ENCODE peak calls at places on chromosomes 2 and 18, in five cellular contexts. One of them, this sample, is unnamed. For H3K4me1, the result is how much of the 10 kb centered on the place peaks cover.

GRCh38 chr2:70947556-70948184 is 12.0 kb downstream of the ATP6V1B1 start:
- DNase-seq in mesenchymal stem cell: peak
- DNase-seq in CD8-positive, alpha-beta T cell: no peak
- DNase-seq in right atrium auricular region: no peak
- DNase-seq in ascending aorta: no peak
- DNase-seq in this sample: no peak

GRCh38 chr2:121650554-121650930 is 1.3 kb upstream of the CLASP1 start:
- DNase-seq in CD8-positive, alpha-beta T cell: peak
- DNase-seq in mesenchymal stem cell: peak
- DNase-seq in ascending aorta: no peak
- DNase-seq in right atrium auricular region: no peak
- DNase-seq in this sample: peak

GRCh38 chr2:225008935-225009334 is 33.3 kb downstream of the DOCK10 start:
- DNase-seq in ascending aorta: no peak
- DNase-seq in right atrium auricular region: no peak
- DNase-seq in mesenchymal stem cell: no peak
- DNase-seq in CD8-positive, alpha-beta T cell: no peak
- DNase-seq in this sample: peak

GRCh38 chr2:1673160-1673944 is 71.0 kb downstream of the PXDN start:
- DNase-seq in mesenchymal stem cell: no peak
- DNase-seq in right atrium auricular region: peak
- DNase-seq in ascending aorta: no peak
- DNase-seq in CD8-positive, alpha-beta T cell: no peak
- DNase-seq in this sample: no peak

GRCh38 chr18:49224130-49224529 is 236.3 kb downstream of the DYM start:
- DNase-seq in right atrium auricular region: no peak
- DNase-seq in ascending aorta: no peak
- DNase-seq in CD8-positive, alpha-beta T cell: no peak
- DNase-seq in mesenchymal stem cell: no peak
- DNase-seq in this sample: no peak

GRCh38 chr2:152222975-152223638 is 47.5 kb upstream of the STAM2 start:
- DNase-seq in ascending aorta: no peak
- DNase-seq in right atrium auricular region: no peak
- DNase-seq in CD8-positive, alpha-beta T cell: no peak
- DNase-seq in mesenchymal stem cell: peak
- DNase-seq in this sample: peak

GRCh38 chr2:127469051-127469450 is 50.8 kb downstream of the PROC start:
- DNase-seq in mesenchymal stem cell: no peak
- DNase-seq in right atrium auricular region: no peak
- DNase-seq in ascending aorta: no peak
- DNase-seq in CD8-positive, alpha-beta T cell: no peak
- DNase-seq in this sample: no peak

GRCh38 chr2:225122582-225123486 is 80.6 kb upstream of the DOCK10 start:
- DNase-seq in CD8-positive, alpha-beta T cell: peak
- DNase-seq in ascending aorta: no peak
- DNase-seq in mesenchymal stem cell: peak
- DNase-seq in right atrium auricular region: no peak
- DNase-seq in this sample: peak

GRCh38 chr18:10659594-10659993 is 133.8 kb downstream of the NAPG start:
- DNase-seq in ascending aorta: no peak
- DNase-seq in mesenchymal stem cell: no peak
- DNase-seq in CD8-positive, alpha-beta T cell: no peak
- DNase-seq in right atrium auricular region: no peak
- DNase-seq in this sample: no peak

GRCh38 chr2:45960057-45960863 is 308.8 kb downstream of the PRKCE start:
- DNase-seq in CD8-positive, alpha-beta T cell: no peak
- DNase-seq in ascending aorta: no peak
- DNase-seq in right atrium auricular region: no peak
- DNase-seq in mesenchymal stem cell: no peak
- DNase-seq in this sample: no peak

GRCh38 chr18:48813833-48814489 is 136.8 kb downstream of the SMAD7 start:
- DNase-seq in mesenchymal stem cell: no peak
- DNase-seq in ascending aorta: no peak
- DNase-seq in right atrium auricular region: peak
- DNase-seq in CD8-positive, alpha-beta T cell: no peak
- DNase-seq in this sample: no peak

GRCh38 chr2:84939426-84940087 is 31.4 kb upstream of the KCMF1 start:
- DNase-seq in ascending aorta: no peak
- DNase-seq in mesenchymal stem cell: no peak
- DNase-seq in CD8-positive, alpha-beta T cell: peak
- DNase-seq in right atrium auricular region: no peak
- DNase-seq in this sample: no peak

GRCh38 chr18:5868218-5868904 is 27.0 kb downstream of the TMEM200C start:
- DNase-seq in CD8-positive, alpha-beta T cell: no peak
- DNase-seq in mesenchymal stem cell: peak
- DNase-seq in ascending aorta: no peak
- DNase-seq in right atrium auricular region: peak
- DNase-seq in this sample: peak

GRCh38 chr2:175097297-175097696 is 70.7 kb downstream of the ATF2 start:
- DNase-seq in ascending aorta: no peak
- DNase-seq in right atrium auricular region: no peak
- DNase-seq in CD8-positive, alpha-beta T cell: no peak
- DNase-seq in mesenchymal stem cell: peak
- DNase-seq in this sample: no peak

GRCh38 chr2:138581909-138582308 is 80.3 kb downstream of the SPOPL start:
- DNase-seq in ascending aorta: no peak
- DNase-seq in CD8-positive, alpha-beta T cell: no peak
- DNase-seq in mesenchymal stem cell: no peak
- DNase-seq in right atrium auricular region: no peak
- DNase-seq in this sample: no peak

GRCh38 chr18:57764087-57764486 is 39.0 kb downstream of the ATP8B1 start:
- DNase-seq in CD8-positive, alpha-beta T cell: no peak
- DNase-seq in mesenchymal stem cell: no peak
- DNase-seq in ascending aorta: no peak
- DNase-seq in right atrium auricular region: no peak
- DNase-seq in this sample: no peak

GRCh38 chr18:32881009-32881408 is 108.2 kb upstream of the KLHL14 start:
- DNase-seq in mesenchymal stem cell: no peak
- DNase-seq in ascending aorta: no peak
- DNase-seq in CD8-positive, alpha-beta T cell: no peak
- DNase-seq in right atrium auricular region: no peak
- DNase-seq in this sample: no peak

GRCh38 chr2:45675130-45675812 is 23.8 kb downstream of the PRKCE start:
- DNase-seq in CD8-positive, alpha-beta T cell: no peak
- DNase-seq in mesenchymal stem cell: no peak
- DNase-seq in right atrium auricular region: no peak
- DNase-seq in ascending aorta: no peak
- DNase-seq in this sample: no peak

GRCh38 chr2:221415789-221416188 is 156.3 kb downstream of the EPHA4 start:
- DNase-seq in ascending aorta: no peak
- DNase-seq in mesenchymal stem cell: no peak
- DNase-seq in CD8-positive, alpha-beta T cell: no peak
- DNase-seq in right atrium auricular region: no peak
- DNase-seq in this sample: no peak

DNA sequence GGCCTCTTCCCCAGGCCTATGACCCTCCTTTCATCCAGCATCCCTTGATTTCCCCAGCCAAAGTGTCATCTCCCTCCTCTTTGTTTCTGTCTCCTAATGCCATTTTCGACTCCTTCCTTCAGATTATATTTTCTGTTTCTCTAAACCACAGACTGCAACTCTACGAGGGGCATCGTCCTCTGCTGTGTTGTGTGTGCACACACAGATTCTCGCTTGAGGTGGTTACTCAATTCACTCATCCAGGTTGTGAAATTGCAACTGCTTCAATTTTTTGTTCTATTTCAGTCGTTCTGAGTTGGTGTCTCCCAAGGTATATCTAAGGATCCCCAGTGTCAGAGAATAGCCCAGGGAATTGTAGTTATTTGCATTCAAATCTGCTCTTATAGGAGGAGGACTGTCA is 113.5 kb upstream of the NDUFV2 start:
- DNase-seq in mesenchymal stem cell: no peak
- DNase-seq in CD8-positive, alpha-beta T cell: no peak
- DNase-seq in ascending aorta: no peak
- DNase-seq in right atrium auricular region: no peak
- DNase-seq in this sample: no peak
- H3K4me1 ChIP-seq in mesenchymal stem cell: under half
- H3K4me1 ChIP-seq in CD8-positive, alpha-beta T cell: under half
- H3K4me1 ChIP-seq in ascending aorta: under half
- H3K4me1 ChIP-seq in right atrium auricular region: under half
- H3K4me1 ChIP-seq in this sample: under half

GRCh38 chr2:196241175-196241574 is 69.8 kb upstream of the STK17B start:
- DNase-seq in CD8-positive, alpha-beta T cell: no peak
- DNase-seq in mesenchymal stem cell: no peak
- DNase-seq in right atrium auricular region: no peak
- DNase-seq in ascending aorta: no peak
- DNase-seq in this sample: no peak

GRCh38 chr2:196238836-196239380 is 67.5 kb upstream of the STK17B start:
- DNase-seq in right atrium auricular region: no peak
- DNase-seq in CD8-positive, alpha-beta T cell: no peak
- DNase-seq in mesenchymal stem cell: peak
- DNase-seq in ascending aorta: no peak
- DNase-seq in this sample: no peak

GRCh38 chr2:196242131-196242620 is 70.8 kb upstream of the STK17B start:
- DNase-seq in right atrium auricular region: no peak
- DNase-seq in mesenchymal stem cell: peak
- DNase-seq in CD8-positive, alpha-beta T cell: no peak
- DNase-seq in ascending aorta: no peak
- DNase-seq in this sample: no peak

GRCh38 chr2:196244516-196244915 is 73.1 kb upstream of the STK17B start:
- DNase-seq in ascending aorta: no peak
- DNase-seq in mesenchymal stem cell: no peak
- DNase-seq in CD8-positive, alpha-beta T cell: no peak
- DNase-seq in right atrium auricular region: no peak
- DNase-seq in this sample: no peak

DNA sequence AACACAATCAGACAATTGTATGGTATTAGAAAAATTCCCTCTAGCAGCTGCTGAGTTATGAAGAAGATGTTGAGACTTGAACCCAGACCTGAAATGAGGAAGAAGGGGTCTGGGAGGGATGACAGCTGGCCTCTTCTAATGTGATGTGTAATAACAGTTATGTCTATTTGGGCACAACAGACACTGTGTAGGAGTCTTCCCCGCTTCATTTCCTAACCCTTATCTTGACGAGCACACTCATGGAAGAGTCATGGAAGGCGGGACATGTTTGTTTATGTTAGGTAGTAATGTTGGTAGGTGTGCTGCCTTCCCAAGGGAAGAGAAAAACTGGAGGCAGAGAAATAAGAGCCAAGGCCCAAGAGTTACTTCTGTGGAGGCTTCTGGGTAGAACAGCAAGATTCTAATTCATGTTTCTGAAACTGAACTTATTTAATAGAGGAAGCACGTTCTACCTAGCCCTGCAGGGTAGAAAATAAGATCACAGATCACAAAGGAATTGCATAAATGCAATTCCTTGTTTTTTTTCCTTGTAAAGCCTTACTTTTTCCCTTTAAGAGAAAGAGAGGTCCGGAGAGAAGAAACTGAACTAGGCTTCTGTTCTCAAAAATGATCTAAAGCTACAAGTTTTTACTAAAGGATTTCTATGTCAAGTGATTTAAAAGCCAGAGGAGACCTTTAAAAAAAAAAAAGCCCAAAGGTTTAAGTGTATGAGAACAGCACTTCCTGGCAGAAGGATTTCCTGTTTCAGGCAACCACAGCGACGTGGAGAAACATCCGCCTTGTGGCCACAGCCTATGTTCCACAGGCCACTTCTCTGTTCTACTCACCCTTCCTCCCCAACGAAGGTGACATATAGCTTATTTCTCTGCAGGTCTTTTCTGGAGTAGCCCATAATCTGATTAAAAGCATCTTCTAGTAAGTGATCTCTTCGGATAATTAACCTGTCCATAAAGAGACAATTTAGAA is 68.5 kb upstream of the STK17B start:
- DNase-seq in CD8-positive, alpha-beta T cell: peak
- DNase-seq in right atrium auricular region: peak
- DNase-seq in ascending aorta: peak
- DNase-seq in mesenchymal stem cell: peak
- DNase-seq in this sample: peak
- H3K27ac ChIP-seq in CD8-positive, alpha-beta T cell: peak
- H3K27ac ChIP-seq in right atrium auricular region: peak
- H3K27ac ChIP-seq in ascending aorta: peak
- H3K27ac ChIP-seq in mesenchymal stem cell: no peak
- H3K27ac ChIP-seq in this sample: no peak

DNA sequence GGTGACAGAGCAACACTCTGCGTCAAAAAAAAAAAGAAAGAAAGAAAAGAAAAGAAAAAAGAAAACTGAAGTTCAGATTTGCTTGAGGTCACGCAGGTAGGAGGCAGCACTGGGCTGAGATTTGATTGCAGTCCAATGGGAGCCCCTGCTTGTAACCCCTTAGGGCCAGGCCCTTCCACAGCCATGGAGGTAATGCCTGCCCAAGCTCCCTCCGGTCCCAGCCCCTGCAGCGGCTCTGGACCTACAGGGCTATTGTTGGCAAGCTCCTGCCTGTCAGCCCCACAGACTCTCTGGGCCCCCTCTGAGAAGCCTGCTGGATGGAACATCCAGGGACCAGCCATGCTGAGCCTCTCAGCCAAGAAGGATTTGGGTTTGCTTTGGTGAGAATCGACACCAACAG is 12.2 kb downstream of the ZFP36L2 start:
- DNase-seq in right atrium auricular region: no peak
- DNase-seq in mesenchymal stem cell: no peak
- DNase-seq in CD8-positive, alpha-beta T cell: no peak
- DNase-seq in ascending aorta: no peak
- DNase-seq in this sample: no peak
- H3K4me1 ChIP-seq in right atrium auricular region: under half
- H3K4me1 ChIP-seq in mesenchymal stem cell: under half
- H3K4me1 ChIP-seq in CD8-positive, alpha-beta T cell: half or more
- H3K4me1 ChIP-seq in ascending aorta: under half
- H3K4me1 ChIP-seq in this sample: under half

GRCh38 chr2:136505462-136505861 is 259.9 kb upstream of the THSD7B start:
- DNase-seq in right atrium auricular region: no peak
- DNase-seq in CD8-positive, alpha-beta T cell: no peak
- DNase-seq in ascending aorta: no peak
- DNase-seq in mesenchymal stem cell: no peak
- DNase-seq in this sample: no peak

DNA sequence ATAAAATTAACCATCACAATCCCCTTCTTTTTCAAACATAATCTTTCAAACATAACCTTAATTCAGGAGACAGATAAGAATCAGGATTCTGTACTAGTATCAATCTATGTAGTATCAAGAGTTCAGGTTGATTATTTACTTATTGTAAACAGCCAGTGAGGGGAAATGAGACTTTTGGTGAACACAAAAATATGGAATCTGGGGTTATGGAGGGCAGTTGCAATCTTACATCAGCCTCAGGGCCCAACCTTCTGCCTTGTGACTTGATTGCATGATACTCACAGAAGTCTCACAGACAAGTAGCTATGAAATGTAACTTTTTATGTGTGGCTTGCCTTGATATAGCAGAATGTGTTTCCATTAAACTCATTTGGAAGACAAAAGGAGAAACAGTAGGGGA is 262.7 kb upstream of the THSD7B start:
- DNase-seq in mesenchymal stem cell: no peak
- DNase-seq in right atrium auricular region: no peak
- DNase-seq in CD8-positive, alpha-beta T cell: no peak
- DNase-seq in ascending aorta: no peak
- DNase-seq in this sample: no peak
- H3K27ac ChIP-seq in mesenchymal stem cell: no peak
- H3K27ac ChIP-seq in right atrium auricular region: no peak
- H3K27ac ChIP-seq in CD8-positive, alpha-beta T cell: no peak
- H3K27ac ChIP-seq in ascending aorta: no peak
- H3K27ac ChIP-seq in this sample: no peak

GRCh38 chr2:236173734-236174607 is 5.8 kb upstream of the GBX2 start:
- DNase-seq in mesenchymal stem cell: no peak
- DNase-seq in CD8-positive, alpha-beta T cell: no peak
- DNase-seq in right atrium auricular region: no peak
- DNase-seq in ascending aorta: no peak
- DNase-seq in this sample: no peak
- H3K4me1 ChIP-seq in mesenchymal stem cell: under half
- H3K4me1 ChIP-seq in CD8-positive, alpha-beta T cell: under half
- H3K4me1 ChIP-seq in right atrium auricular region: under half
- H3K4me1 ChIP-seq in ascending aorta: under half
- H3K4me1 ChIP-seq in this sample: under half